ENCODE peak calls at places on chromosomes 1 and 21, in four cellular contexts. M, Q, L and H are unnamed samples.

GRCh38 chr1:203744008-203744972 is 20.7 kb upstream of the LAX1 start:
- DNase-seq in L (no peak), M (no peak), Q (no peak), H (no peak)

GRCh38 chr1:205809469-205809868 is 3.5 kb downstream of the SLC41A1 start:
- DNase-seq in Q (no peak), L (no peak), M (no peak), H (no peak)

GRCh38 chr1:169550294-169550693 is 36.0 kb downstream of the F5 start:
- DNase-seq in L (peak; percentile 24), Q (no peak), M (no peak), H (no peak)

GRCh38 chr1:203271018-203271743 is 34.1 kb upstream of the BTG2 start:
- DNase-seq in M (peak; percentile 38), L (peak; percentile 35), Q (peak; percentile 81), H (no peak)

GRCh38 chr1:4655674-4656532 is 1.5 kb downstream of the AJAP1 start:
- DNase-seq in L (no peak), Q (no peak), M (no peak), H (peak; percentile 70)

GRCh38 chr21:42366292-42367010 is at the start of gene TFF1:
- DNase-seq in M (no peak), Q (no peak), L (no peak), H (no peak)

GRCh38 chr1:116842654-116843053 is 67.1 kb upstream of the PTGFRN start:
- DNase-seq in L (no peak), Q (no peak), M (no peak), H (no peak)

GRCh38 chr1:110734146-110734680 is 59.5 kb upstream of the KCNA3 start:
- DNase-seq in Q (no peak), L (no peak), M (no peak), H (no peak)

GRCh38 chr1:205914730-205915129 is 28.5 kb downstream of the SLC26A9 start:
- DNase-seq in Q (peak; percentile 81), M (no peak), L (no peak), H (no peak)

GRCh38 chr21:21439761-21440160 is 441.6 kb downstream of the NCAM2 start:
- DNase-seq in L (no peak), M (no peak), Q (no peak), H (no peak)

GRCh38 chr1:52413410-52414104 is 9.2 kb downstream of the PRPF38A start:
- DNase-seq in M (no peak), Q (no peak), L (no peak), H (no peak)

GRCh38 chr1:116568925-116569490 is 1.8 kb downstream of the CD58 start:
- DNase-seq in Q (no peak), M (no peak), L (no peak), H (no peak)

GRCh38 chr1:30511563-30512252 is 211.7 kb downstream of the MATN1 start:
- DNase-seq in L (no peak), M (no peak), Q (peak; percentile 70), H (no peak)

GRCh38 chr1:164617607-164618564 is 58.9 kb downstream of the PBX1 start:
- DNase-seq in Q (no peak), M (no peak), L (peak; percentile 64), H (no peak)

GRCh38 chr1:47840338-47840737 is 156.8 kb downstream of the TRABD2B start:
- DNase-seq in M (no peak), Q (no peak), L (no peak), H (no peak)

GRCh38 chr1:84433253-84434080 is 35.2 kb downstream of the DNASE2B start:
- DNase-seq in L (peak; percentile 13), Q (no peak), M (no peak), H (no peak)

GRCh38 chr1:36258960-36259344 is 34.7 kb downstream of the THRAP3 start:
- DNase-seq in M (no peak), L (no peak), Q (no peak), H (no peak)

GRCh38 chr21:16040601-16041000 is 310.8 kb downstream of the USP25 start:
- DNase-seq in Q (no peak), M (no peak), L (no peak), H (no peak)

GRCh38 chr1:194442911-194443310 is 1256.5 kb upstream of the B3GALT2 start:
- DNase-seq in Q (no peak), L (no peak), M (no peak), H (no peak)

GRCh38 chr21:42843021-42843420 is 36.3 kb downstream of the WDR4 start:
- DNase-seq in M (no peak), L (no peak), Q (peak; percentile 30), H (no peak)

GRCh38 chr21:43611598-43612369 is 47.5 kb downstream of the HSF2BP start:
- DNase-seq in Q (no peak), M (no peak), L (no peak), H (peak; percentile 36)

GRCh38 chr21:34822957-34823356 is 154.2 kb downstream of the CLIC6 start:
- DNase-seq in L (no peak), M (no peak), Q (no peak), H (no peak)

GRCh38 chr1:203152158-203153034 is 23.2 kb downstream of the MYBPH start:
- DNase-seq in L (no peak), M (no peak), Q (no peak), H (no peak)

GRCh38 chr1:92886886-92887419 is 55.1 kb downstream of the RPL5 start:
- DNase-seq in L (no peak), M (no peak), Q (no peak), H (no peak)

GRCh38 chr21:38853421-38853919 is 47.7 kb downstream of the ETS2 start:
- DNase-seq in Q (peak; percentile 84), M (no peak), L (no peak), H (no peak)

GRCh38 chr1:59674605-59675004 is 140.1 kb upstream of the HOOK1 start:
- DNase-seq in M (no peak), L (no peak), Q (no peak), H (no peak)

GRCh38 chr1:186208405-186209129 is 166.5 kb downstream of the TPR start:
- DNase-seq in M (no peak), Q (no peak), L (no peak), H (no peak)

GRCh38 chr21:42669069-42669468 is 15.6 kb downstream of the PDE9A start:
- DNase-seq in M (no peak), Q (no peak), L (no peak), H (no peak)

GRCh38 chr1:95041491-95042165 is 31.1 kb downstream of the ALG14 start:
- DNase-seq in L (no peak), M (no peak), Q (peak; percentile 85), H (peak; percentile 23)

GRCh38 chr1:2934173-2934540 is 87.1 kb upstream of the ACTRT2 start:
- DNase-seq in M (no peak), Q (no peak), L (no peak), H (no peak)

GRCh38 chr21:32595431-32595830 is 10.1 kb upstream of the TCP10L start:
- DNase-seq in Q (no peak), M (no peak), L (no peak), H (no peak)